ENCODE peak calls at places on chromosomes 16 and 17, in six cellular contexts. O is tibial artery, I is left lung, C is spleen, G is thoracic aorta, A is heart right ventricle. K is an unnamed sample. For H3K4me1, the result is how much of the 10 kb centered on the place peaks cover.

GRCh38 chr16:68247400-68247799 is 2.2 kb downstream of the PLA2G15 start:
- DNase-seq in C (no peak), O (no peak), A (no peak), I (no peak), G (no peak), K (no peak)

GRCh38 chr16:89201467-89202377 is 1.4 kb upstream of the SLC22A31 start:
- DNase-seq in C (peak), A (peak), I (peak), G (no peak), O (no peak), K (peak)

GRCh38 chr17:35094902-35095301 is 24.8 kb downstream of the RAD51D start:
- DNase-seq in O (no peak), A (no peak), C (no peak), I (no peak), G (no peak), K (no peak)

GRCh38 chr17:62870581-62870964 is 62.5 kb upstream of the MARCHF10 start:
- DNase-seq in O (no peak), A (no peak), I (no peak), G (no peak), C (no peak), K (no peak)

GRCh38 chr17:77482375-77483127 is 341.8 kb downstream of the SEC14L1 start:
- DNase-seq in C (no peak), O (no peak), I (peak), A (no peak), G (no peak), K (no peak)

GRCh38 chr17:28916302-28916934 is 13.5 kb upstream of the DHRS13 start:
- DNase-seq in O (peak), C (no peak), I (no peak), A (no peak), G (no peak), K (no peak)

GRCh38 chr16:87384162-87384999 is 805 bp upstream of the FBXO31 start:
- DNase-seq in O (peak), A (peak), C (peak), I (peak), G (no peak), K (no peak)

GRCh38 chr16:15611610-15612009 is 31.3 kb downstream of the MARF1 start:
- DNase-seq in A (no peak), I (no peak), O (no peak), C (no peak), G (no peak), K (no peak)

GRCh38 chr16:50301626-50302471 is 35.5 kb downstream of the ADCY7 start:
- DNase-seq in I (peak), A (no peak), O (peak), C (peak), G (no peak), K (peak)

GRCh38 chr16:24610421-24610765 is 71.0 kb downstream of the RBBP6 start:
- DNase-seq in A (peak), C (peak), O (no peak), G (no peak), I (peak), K (no peak)

GRCh38 chr16:84643180-84643583 is 5.1 kb upstream of the KLHL36 start:
- DNase-seq in A (peak), C (no peak), O (peak), I (no peak), G (peak), K (peak)

GRCh38 chr17:18371455-18371854 is 6.1 kb upstream of the EVPLL start:
- DNase-seq in G (no peak), C (no peak), I (no peak), A (no peak), O (no peak), K (no peak)

GRCh38 chr17:81434079-81434478 is 38.8 kb downstream of the BAHCC1 start:
- DNase-seq in C (no peak), G (no peak), A (peak), O (no peak), I (no peak), K (no peak)

GRCh38 chr16:1089822-1090619 is 6.0 kb downstream of the C1QTNF8 start:
- DNase-seq in I (no peak), C (no peak), G (peak), A (peak), O (peak), K (no peak)

GRCh38 chr16:27103954-27104353 is 37.2 kb downstream of the C16orf82 start:
- DNase-seq in G (no peak), O (no peak), I (no peak), C (no peak), A (no peak), K (no peak)

GRCh38 chr16:87323727-87324410 is 6.7 kb upstream of the C16orf95 start:
- DNase-seq in C (peak), A (no peak), O (no peak), G (no peak), I (no peak), K (peak)

GRCh38 chr16:85444879-85445778 is 168.0 kb upstream of the GSE1 start:
- DNase-seq in O (no peak), A (no peak), C (no peak), I (no peak), G (no peak), K (no peak)

GRCh38 chr17:57701121-57701520 is 44.0 kb downstream of the CCDC182 start:
- DNase-seq in A (no peak), O (no peak), G (no peak), C (no peak), I (no peak), K (no peak)

GRCh38 chr17:58326609-58327341 is 1.8 kb downstream of the TSPOAP1 start:
- DNase-seq in I (peak), O (no peak), G (no peak), C (peak), A (no peak), K (no peak)

DNA sequence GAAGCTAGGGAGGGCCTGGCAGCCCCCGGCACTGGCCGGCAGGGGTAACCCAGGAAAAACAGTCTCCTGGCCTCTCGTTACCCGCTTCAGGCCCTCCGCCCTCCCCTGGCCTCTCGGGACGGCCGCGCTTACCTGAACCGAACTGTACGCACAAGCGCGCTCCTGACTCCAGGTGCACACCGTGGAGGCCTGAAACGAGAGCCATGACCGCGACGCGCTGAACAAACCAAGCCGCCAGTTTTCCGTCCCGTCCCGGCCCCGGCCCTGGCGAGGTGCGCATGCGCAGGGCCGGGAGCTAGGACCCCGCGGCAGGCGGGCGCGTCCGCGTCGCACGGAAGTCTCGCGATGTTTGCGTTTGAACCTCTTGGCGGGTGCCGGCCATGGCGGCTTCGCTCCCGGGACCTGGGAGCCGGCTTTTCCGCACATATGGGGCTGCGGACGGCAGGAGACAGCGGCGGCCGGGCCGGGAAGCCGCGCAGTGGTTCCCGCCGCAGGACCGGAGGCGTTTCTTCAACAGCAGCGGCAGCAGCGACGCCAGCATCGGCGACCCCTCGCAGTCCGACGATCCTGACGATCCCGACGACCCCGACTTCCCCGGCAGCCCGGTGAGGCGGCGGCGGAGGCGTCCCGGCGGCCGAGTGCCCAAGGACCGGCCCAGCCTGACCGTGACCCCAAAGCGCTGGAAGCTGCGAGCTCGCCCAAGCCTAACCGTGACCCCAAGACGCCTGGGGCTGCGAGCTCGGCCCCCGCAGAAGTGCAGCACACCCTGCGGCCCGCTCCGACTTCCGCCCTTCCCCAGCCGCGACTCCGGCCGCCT is at the start of gene HASPIN:
- DNase-seq in O (peak), A (peak), I (peak), C (peak), G (peak), K (peak)
- TF ChIP-seq CTCF in O (peak), A (peak), I (peak), C (no peak), G (peak), K (no peak)

DNA sequence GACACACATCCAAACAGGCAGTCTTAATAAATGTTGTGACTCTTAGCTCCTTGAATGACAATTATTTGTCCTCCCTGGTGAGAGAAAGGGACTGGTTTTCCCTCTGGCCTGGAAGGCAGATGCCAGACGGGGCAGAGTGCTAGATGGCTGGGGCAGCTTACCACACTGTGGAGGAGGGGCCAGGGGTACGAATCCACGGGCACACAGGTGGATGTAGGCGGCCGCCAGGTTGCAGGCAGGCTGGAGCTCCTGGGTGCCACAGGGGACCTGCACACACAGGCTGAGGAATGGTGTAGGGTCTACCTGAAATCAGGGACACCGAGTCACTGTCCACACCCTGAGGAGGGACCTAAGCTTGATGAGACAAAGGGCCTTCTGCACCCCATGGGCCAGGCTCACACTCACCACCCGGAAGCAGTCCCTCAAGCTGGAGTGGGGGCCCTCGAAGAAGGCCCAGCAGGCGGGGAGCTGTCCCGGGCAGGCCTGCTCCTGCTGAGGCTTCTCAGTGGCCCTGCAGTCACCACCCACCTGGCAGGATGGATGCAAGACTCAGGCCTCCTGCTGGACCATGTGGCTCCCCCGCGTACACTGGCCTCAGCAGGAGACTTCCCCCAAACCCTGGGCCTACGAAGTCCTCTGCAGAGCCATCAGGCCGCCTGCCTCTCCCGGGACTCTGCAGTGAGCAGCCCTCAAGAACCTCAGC is 38.4 kb downstream of the RMI2 start:
- DNase-seq in A (no peak), O (no peak), I (no peak), G (no peak), C (peak), K (no peak)
- H3K4me1 ChIP-seq in A (under half), O (under half), I (under half), G (under half), C (under half), K (under half)

GRCh38 chr17:39608601-39609000 is 881 bp upstream of the NEUROD2 start:
- DNase-seq in C (no peak), I (no peak), G (no peak), O (no peak), A (no peak), K (no peak)
- H3K4me3 ChIP-seq in C (no peak), I (no peak), G (no peak), O (no peak), A (no peak), K (no peak)

GRCh38 chr16:17104654-17105053 is 366.1 kb downstream of the XYLT1 start:
- DNase-seq in G (no peak), A (no peak), I (no peak), C (no peak), O (no peak), K (no peak)

GRCh38 chr16:17108596-17108995 is 362.2 kb downstream of the XYLT1 start:
- DNase-seq in I (peak), G (no peak), A (no peak), C (no peak), O (no peak), K (no peak)

GRCh38 chr16:17107450-17107849 is 363.3 kb downstream of the XYLT1 start:
- DNase-seq in A (no peak), I (no peak), O (no peak), C (no peak), G (no peak), K (no peak)

GRCh38 chr16:17105239-17105721 is 365.5 kb downstream of the XYLT1 start:
- DNase-seq in G (no peak), I (no peak), O (no peak), A (no peak), C (no peak), K (no peak)

DNA sequence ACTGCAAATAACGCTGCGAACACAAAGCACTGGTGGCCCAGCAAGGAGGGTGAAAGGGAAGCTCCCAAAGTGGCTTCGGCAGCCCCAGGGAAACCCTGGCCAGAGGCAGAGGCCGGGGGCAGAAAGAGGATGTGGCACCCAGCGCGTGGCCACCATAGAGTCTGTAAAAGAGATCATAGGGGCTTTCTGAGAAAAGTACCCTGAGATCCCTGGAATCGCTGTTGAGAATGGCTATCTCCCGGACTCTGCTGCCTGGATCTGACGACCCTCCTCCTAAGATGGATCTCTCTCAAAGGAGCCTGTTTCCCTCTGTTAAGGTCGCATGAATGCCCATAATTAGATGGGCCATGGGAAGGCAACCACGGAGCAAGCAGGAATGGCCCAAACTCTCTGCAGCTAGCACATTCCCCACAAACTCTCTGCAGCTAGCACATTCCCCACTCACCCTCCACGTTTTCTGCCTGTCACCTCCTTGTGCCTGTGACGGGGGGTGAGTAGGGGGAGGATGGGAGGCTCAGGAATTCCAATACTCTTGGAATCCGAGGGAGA is 364.4 kb downstream of the XYLT1 start:
- DNase-seq in G (no peak), O (no peak), A (no peak), C (no peak), I (no peak), K (no peak)
- TF ChIP-seq CTCF in G (no peak), O (no peak), A (no peak), C (no peak), I (no peak), K (no peak)

DNA sequence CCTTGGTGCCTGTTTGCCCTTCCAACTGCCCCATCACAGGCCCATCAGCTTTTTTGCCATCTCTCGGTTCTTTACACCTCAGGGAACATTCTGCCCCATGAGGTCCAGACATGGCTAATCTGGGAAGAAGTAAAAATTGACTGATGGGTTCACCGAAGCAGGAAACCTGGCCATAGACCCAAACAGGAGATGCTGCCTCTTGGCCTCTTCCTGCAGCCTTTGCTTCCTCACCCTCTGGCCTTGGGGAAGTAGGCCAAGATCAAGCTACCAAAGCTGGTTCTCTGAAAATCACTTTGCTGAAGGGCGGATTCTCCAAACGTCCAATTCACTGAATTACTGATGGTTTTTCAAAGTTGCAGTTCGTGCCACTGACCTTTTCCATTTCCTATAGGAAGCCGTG is 56.1 kb downstream of the ARSG start:
- DNase-seq in O (no peak), I (no peak), G (no peak), C (no peak), A (no peak), K (no peak)
- H3K4me1 ChIP-seq in O (under half), I (under half), G (under half), C (half or more), A (under half), K (under half)

K was measured in RWPE2.